ENCODE peak calls at places on chromosomes 16 and 17, in seven cellular contexts. One of them, this sample, is unnamed.
A peak's percentile ranks its signal among the peaks of the same experiment; 100 is the strongest.

GRCh38 chr17:35988164-35988563 is 1.6 kb upstream of the CCL14 start:
- DNase-seq in activated naive CD8-positive, alpha-beta T cell treated with anti-CD3 and anti-CD28 coated beads, Interleukin-2, amount 50 U/mL, for 24 hours: no peak
- DNase-seq in activated naive CD4-positive, alpha-beta T cell treated with anti-CD3 and anti-CD28 coated beads, Interleukin-2, amount 10 ng/mL, durations not matched to agents 7 days and 5 days: no peak
- DNase-seq in BE2C: no peak
- DNase-seq in NCI-H1694 treated with DMSO at 0.1 percent for 48 hours: no peak
- DNase-seq in mucosa of descending colon: no peak
- DNase-seq in C1 segment of cervical spinal cord: no peak
- DNase-seq in this sample: no peak

GRCh38 chr16:4754865-4755264 is 12.1 kb downstream of the ZNF500 start:
- DNase-seq in activated naive CD8-positive, alpha-beta T cell treated with anti-CD3 and anti-CD28 coated beads, Interleukin-2, amount 50 U/mL, for 24 hours: no peak
- DNase-seq in activated naive CD4-positive, alpha-beta T cell treated with anti-CD3 and anti-CD28 coated beads, Interleukin-2, amount 10 ng/mL, durations not matched to agents 7 days and 5 days: no peak
- DNase-seq in BE2C: no peak
- DNase-seq in NCI-H1694 treated with DMSO at 0.1 percent for 48 hours: no peak
- DNase-seq in mucosa of descending colon: no peak
- DNase-seq in C1 segment of cervical spinal cord: no peak
- DNase-seq in this sample: no peak

GRCh38 chr16:21628772-21629171 is 23.6 kb downstream of the IGSF6 start:
- DNase-seq in activated naive CD8-positive, alpha-beta T cell treated with anti-CD3 and anti-CD28 coated beads, Interleukin-2, amount 50 U/mL, for 24 hours: no peak
- DNase-seq in activated naive CD4-positive, alpha-beta T cell treated with anti-CD3 and anti-CD28 coated beads, Interleukin-2, amount 10 ng/mL, durations not matched to agents 7 days and 5 days: no peak
- DNase-seq in BE2C: no peak
- DNase-seq in NCI-H1694 treated with DMSO at 0.1 percent for 48 hours: no peak
- DNase-seq in mucosa of descending colon: no peak
- DNase-seq in C1 segment of cervical spinal cord: no peak
- DNase-seq in this sample: no peak

GRCh38 chr16:12099451-12100123 is 123.1 kb downstream of the SNX29 start:
- DNase-seq in activated naive CD8-positive, alpha-beta T cell treated with anti-CD3 and anti-CD28 coated beads, Interleukin-2, amount 50 U/mL, for 24 hours: no peak
- DNase-seq in activated naive CD4-positive, alpha-beta T cell treated with anti-CD3 and anti-CD28 coated beads, Interleukin-2, amount 10 ng/mL, durations not matched to agents 7 days and 5 days: no peak
- DNase-seq in BE2C: no peak
- DNase-seq in NCI-H1694 treated with DMSO at 0.1 percent for 48 hours: no peak
- DNase-seq in mucosa of descending colon: no peak
- DNase-seq in C1 segment of cervical spinal cord: no peak
- DNase-seq in this sample: peak; percentile 43

GRCh38 chr17:2694381-2695242 is 17.0 kb downstream of the CLUH start:
- DNase-seq in activated naive CD8-positive, alpha-beta T cell treated with anti-CD3 and anti-CD28 coated beads, Interleukin-2, amount 50 U/mL, for 24 hours: no peak
- DNase-seq in activated naive CD4-positive, alpha-beta T cell treated with anti-CD3 and anti-CD28 coated beads, Interleukin-2, amount 10 ng/mL, durations not matched to agents 7 days and 5 days: no peak
- DNase-seq in BE2C: no peak
- DNase-seq in NCI-H1694 treated with DMSO at 0.1 percent for 48 hours: no peak
- DNase-seq in mucosa of descending colon: peak; percentile 44
- DNase-seq in C1 segment of cervical spinal cord: no peak
- DNase-seq in this sample: peak; percentile 27

GRCh38 chr16:58337090-58337444 is 42.2 kb upstream of the PRSS54 start:
- DNase-seq in activated naive CD8-positive, alpha-beta T cell treated with anti-CD3 and anti-CD28 coated beads, Interleukin-2, amount 50 U/mL, for 24 hours: no peak
- DNase-seq in activated naive CD4-positive, alpha-beta T cell treated with anti-CD3 and anti-CD28 coated beads, Interleukin-2, amount 10 ng/mL, durations not matched to agents 7 days and 5 days: no peak
- DNase-seq in BE2C: no peak
- DNase-seq in NCI-H1694 treated with DMSO at 0.1 percent for 48 hours: no peak
- DNase-seq in mucosa of descending colon: no peak
- DNase-seq in C1 segment of cervical spinal cord: no peak
- DNase-seq in this sample: no peak

GRCh38 chr17:72463287-72464102 is 342.7 kb downstream of the SOX9 start:
- DNase-seq in activated naive CD8-positive, alpha-beta T cell treated with anti-CD3 and anti-CD28 coated beads, Interleukin-2, amount 50 U/mL, for 24 hours: no peak
- DNase-seq in activated naive CD4-positive, alpha-beta T cell treated with anti-CD3 and anti-CD28 coated beads, Interleukin-2, amount 10 ng/mL, durations not matched to agents 7 days and 5 days: no peak
- DNase-seq in BE2C: no peak
- DNase-seq in NCI-H1694 treated with DMSO at 0.1 percent for 48 hours: no peak
- DNase-seq in mucosa of descending colon: no peak
- DNase-seq in C1 segment of cervical spinal cord: no peak
- DNase-seq in this sample: no peak

GRCh38 chr17:49521088-49521450 is 26.0 kb downstream of the NGFR start:
- DNase-seq in activated naive CD8-positive, alpha-beta T cell treated with anti-CD3 and anti-CD28 coated beads, Interleukin-2, amount 50 U/mL, for 24 hours: no peak
- DNase-seq in activated naive CD4-positive, alpha-beta T cell treated with anti-CD3 and anti-CD28 coated beads, Interleukin-2, amount 10 ng/mL, durations not matched to agents 7 days and 5 days: no peak
- DNase-seq in BE2C: no peak
- DNase-seq in NCI-H1694 treated with DMSO at 0.1 percent for 48 hours: no peak
- DNase-seq in mucosa of descending colon: no peak
- DNase-seq in C1 segment of cervical spinal cord: no peak
- DNase-seq in this sample: no peak

GRCh38 chr16:66603537-66604375 is 748 bp upstream of the CMTM3 start:
- DNase-seq in activated naive CD8-positive, alpha-beta T cell treated with anti-CD3 and anti-CD28 coated beads, Interleukin-2, amount 50 U/mL, for 24 hours: peak; percentile 65
- DNase-seq in activated naive CD4-positive, alpha-beta T cell treated with anti-CD3 and anti-CD28 coated beads, Interleukin-2, amount 10 ng/mL, durations not matched to agents 7 days and 5 days: peak; percentile 92
- DNase-seq in BE2C: peak; percentile 69
- DNase-seq in NCI-H1694 treated with DMSO at 0.1 percent for 48 hours: peak; percentile 48
- DNase-seq in mucosa of descending colon: peak; percentile 88
- DNase-seq in C1 segment of cervical spinal cord: peak; percentile 62
- DNase-seq in this sample: peak; percentile 65

GRCh38 chr16:86059253-86060171 is 160.6 kb downstream of the IRF8 start:
- DNase-seq in activated naive CD8-positive, alpha-beta T cell treated with anti-CD3 and anti-CD28 coated beads, Interleukin-2, amount 50 U/mL, for 24 hours: no peak
- DNase-seq in activated naive CD4-positive, alpha-beta T cell treated with anti-CD3 and anti-CD28 coated beads, Interleukin-2, amount 10 ng/mL, durations not matched to agents 7 days and 5 days: no peak
- DNase-seq in BE2C: no peak
- DNase-seq in NCI-H1694 treated with DMSO at 0.1 percent for 48 hours: no peak
- DNase-seq in mucosa of descending colon: no peak
- DNase-seq in C1 segment of cervical spinal cord: no peak
- DNase-seq in this sample: peak; percentile 79

GRCh38 chr17:9557846-9558245 is 17.8 kb downstream of the STX8 start:
- DNase-seq in activated naive CD8-positive, alpha-beta T cell treated with anti-CD3 and anti-CD28 coated beads, Interleukin-2, amount 50 U/mL, for 24 hours: no peak
- DNase-seq in activated naive CD4-positive, alpha-beta T cell treated with anti-CD3 and anti-CD28 coated beads, Interleukin-2, amount 10 ng/mL, durations not matched to agents 7 days and 5 days: no peak
- DNase-seq in BE2C: no peak
- DNase-seq in NCI-H1694 treated with DMSO at 0.1 percent for 48 hours: no peak
- DNase-seq in mucosa of descending colon: no peak
- DNase-seq in C1 segment of cervical spinal cord: no peak
- DNase-seq in this sample: no peak

This sample was measured in glutamatergic neuron.